ENCODE peak calls at places on chromosomes 5 and 9, in five cellular contexts. One of them, this sample, is unnamed. For H3K9me3, the result is how much of the 10 kb centered on the place peaks cover.

GRCh38 chr9:15873573-15874177 is 320.8 kb downstream of the CCDC171 start:
- DNase-seq in uterus: no peak
- DNase-seq in BE2C: no peak
- DNase-seq in heart left ventricle: no peak
- DNase-seq in ovary: no peak
- DNase-seq in this sample: no peak

GRCh38 chr5:168851902-168852321 is 272.7 kb upstream of the PANK3 start:
- DNase-seq in uterus: no peak
- DNase-seq in BE2C: peak
- DNase-seq in heart left ventricle: no peak
- DNase-seq in ovary: no peak
- DNase-seq in this sample: peak

GRCh38 chr9:128257086-128257825 is 18.6 kb downstream of the GOLGA2 start:
- DNase-seq in uterus: no peak
- DNase-seq in BE2C: no peak
- DNase-seq in heart left ventricle: no peak
- DNase-seq in ovary: no peak
- DNase-seq in this sample: no peak

GRCh38 chr5:4079881-4080280 is 484.2 kb downstream of the IRX1 start:
- DNase-seq in uterus: no peak
- DNase-seq in BE2C: no peak
- DNase-seq in heart left ventricle: no peak
- DNase-seq in ovary: no peak
- DNase-seq in this sample: no peak

GRCh38 chr5:148792649-148793048 is 33.8 kb upstream of the ADRB2 start:
- DNase-seq in uterus: no peak
- DNase-seq in BE2C: no peak
- DNase-seq in heart left ventricle: no peak
- DNase-seq in ovary: no peak
- DNase-seq in this sample: no peak

GRCh38 chr5:79924936-79925893 is 65.8 kb downstream of the MTX3 start:
- DNase-seq in uterus: no peak
- DNase-seq in BE2C: no peak
- DNase-seq in heart left ventricle: no peak
- DNase-seq in ovary: no peak
- DNase-seq in this sample: no peak

GRCh38 chr9:80074439-80074838 is 502.7 kb downstream of the TLE4 start:
- DNase-seq in uterus: peak
- DNase-seq in BE2C: peak
- DNase-seq in heart left ventricle: no peak
- DNase-seq in ovary: peak
- DNase-seq in this sample: peak

GRCh38 chr9:108956627-108957026 is 22.4 kb downstream of the ABITRAM start:
- DNase-seq in uterus: no peak
- DNase-seq in BE2C: no peak
- DNase-seq in heart left ventricle: no peak
- DNase-seq in ovary: no peak
- DNase-seq in this sample: no peak

GRCh38 chr5:180315762-180316212 is 23.9 kb upstream of the MAPK9 start:
- DNase-seq in uterus: peak
- DNase-seq in BE2C: peak
- DNase-seq in heart left ventricle: peak
- DNase-seq in ovary: peak
- DNase-seq in this sample: peak

GRCh38 chr9:85142461-85143401 is 473.2 kb downstream of the NTRK2 start:
- DNase-seq in uterus: no peak
- DNase-seq in BE2C: no peak
- DNase-seq in heart left ventricle: no peak
- DNase-seq in ovary: no peak
- DNase-seq in this sample: peak

GRCh38 chr5:1337490-1338195 is 7.3 kb downstream of the CLPTM1L start:
- DNase-seq in uterus: no peak
- DNase-seq in BE2C: no peak
- DNase-seq in heart left ventricle: peak
- DNase-seq in ovary: no peak
- DNase-seq in this sample: no peak

GRCh38 chr9:98216391-98216790 is 24.0 kb upstream of the CORO2A start:
- DNase-seq in uterus: no peak
- DNase-seq in BE2C: no peak
- DNase-seq in heart left ventricle: no peak
- DNase-seq in ovary: no peak
- DNase-seq in this sample: no peak

GRCh38 chr5:158152151-158152550 is 293.2 kb upstream of the CLINT1 start:
- DNase-seq in uterus: no peak
- DNase-seq in BE2C: no peak
- DNase-seq in heart left ventricle: no peak
- DNase-seq in ovary: no peak
- DNase-seq in this sample: no peak

GRCh38 chr5:113179156-113179555 is 202.6 kb downstream of the DCP2 start:
- DNase-seq in uterus: no peak
- DNase-seq in BE2C: peak
- DNase-seq in heart left ventricle: no peak
- DNase-seq in ovary: no peak
- DNase-seq in this sample: no peak

GRCh38 chr5:120960510-120960909 is 496.4 kb downstream of the PRR16 start:
- DNase-seq in uterus: no peak
- DNase-seq in BE2C: no peak
- DNase-seq in heart left ventricle: no peak
- DNase-seq in ovary: no peak
- DNase-seq in this sample: no peak

GRCh38 chr5:128271859-128272446 is 188.4 kb downstream of the SLC12A2 start:
- DNase-seq in uterus: no peak
- DNase-seq in BE2C: no peak
- DNase-seq in heart left ventricle: no peak
- DNase-seq in ovary: no peak
- DNase-seq in this sample: peak

GRCh38 chr9:137531099-137531765 is 19.0 kb downstream of the PNPLA7 start:
- DNase-seq in uterus: no peak
- DNase-seq in BE2C: no peak
- DNase-seq in heart left ventricle: no peak
- DNase-seq in ovary: peak
- DNase-seq in this sample: no peak

GRCh38 chr9:8019636-8020035 is 220.1 kb upstream of the DMAC1 start:
- DNase-seq in uterus: no peak
- DNase-seq in BE2C: no peak
- DNase-seq in heart left ventricle: no peak
- DNase-seq in ovary: no peak
- DNase-seq in this sample: no peak
- H3K9me3 ChIP-seq in uterus: under half
- H3K9me3 ChIP-seq in BE2C: under half
- H3K9me3 ChIP-seq in heart left ventricle: under half
- H3K9me3 ChIP-seq in ovary: under half
- H3K9me3 ChIP-seq in this sample: under half

GRCh38 chr5:176980818-176981217 is 25.8 kb downstream of the UIMC1 start:
- DNase-seq in uterus: no peak
- DNase-seq in BE2C: no peak
- DNase-seq in heart left ventricle: no peak
- DNase-seq in ovary: no peak
- DNase-seq in this sample: no peak
- H3K9me3 ChIP-seq in uterus: under half
- H3K9me3 ChIP-seq in BE2C: under half
- H3K9me3 ChIP-seq in heart left ventricle: under half
- H3K9me3 ChIP-seq in ovary: under half
- H3K9me3 ChIP-seq in this sample: under half

GRCh38 chr9:135916998-135917397 is 9.7 kb upstream of the CAMSAP1 start:
- DNase-seq in uterus: no peak
- DNase-seq in BE2C: no peak
- DNase-seq in heart left ventricle: no peak
- DNase-seq in ovary: no peak
- DNase-seq in this sample: no peak
- H3K9me3 ChIP-seq in uterus: half or more
- H3K9me3 ChIP-seq in BE2C: under half
- H3K9me3 ChIP-seq in heart left ventricle: under half
- H3K9me3 ChIP-seq in ovary: under half
- H3K9me3 ChIP-seq in this sample: half or more

GRCh38 chr5:34895641-34896419 is 19.5 kb downstream of the RAD1 start:
- DNase-seq in uterus: no peak
- DNase-seq in BE2C: no peak
- DNase-seq in heart left ventricle: no peak
- DNase-seq in ovary: no peak
- DNase-seq in this sample: no peak

GRCh38 chr5:34900660-34901059 is 14.6 kb downstream of the RAD1 start:
- DNase-seq in uterus: no peak
- DNase-seq in BE2C: no peak
- DNase-seq in heart left ventricle: no peak
- DNase-seq in ovary: no peak
- DNase-seq in this sample: no peak

GRCh38 chr5:34898258-34898895 is 16.9 kb downstream of the RAD1 start:
- DNase-seq in uterus: peak
- DNase-seq in BE2C: peak
- DNase-seq in heart left ventricle: no peak
- DNase-seq in ovary: peak
- DNase-seq in this sample: peak

GRCh38 chr5:34897646-34898045 is 17.7 kb downstream of the RAD1 start:
- DNase-seq in uterus: no peak
- DNase-seq in BE2C: no peak
- DNase-seq in heart left ventricle: no peak
- DNase-seq in ovary: no peak
- DNase-seq in this sample: no peak

DNA sequence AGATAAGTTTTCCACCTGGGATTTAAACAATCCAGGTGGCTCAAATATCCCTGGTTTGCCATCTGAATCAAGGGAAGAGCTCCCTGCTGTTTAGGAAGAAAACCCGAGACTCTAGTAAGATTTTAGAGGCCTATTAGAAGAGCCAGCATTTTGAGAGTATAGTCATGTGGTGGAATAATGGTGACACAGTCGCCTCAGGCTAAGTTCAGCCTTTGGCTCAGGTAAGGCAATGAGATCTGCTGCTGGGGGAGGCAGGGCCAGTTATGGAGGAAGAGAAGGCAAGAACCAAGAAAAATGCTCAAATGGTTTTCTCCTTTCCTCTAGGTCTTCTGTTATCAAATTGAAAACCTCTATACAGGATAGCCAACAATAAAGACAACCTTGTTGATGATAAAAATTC is 16.2 kb downstream of the RAD1 start:
- DNase-seq in uterus: no peak
- DNase-seq in BE2C: no peak
- DNase-seq in heart left ventricle: no peak
- DNase-seq in ovary: no peak
- DNase-seq in this sample: no peak
- H3K9me3 ChIP-seq in uterus: under half
- H3K9me3 ChIP-seq in BE2C: under half
- H3K9me3 ChIP-seq in heart left ventricle: under half
- H3K9me3 ChIP-seq in ovary: under half
- H3K9me3 ChIP-seq in this sample: under half

DNA sequence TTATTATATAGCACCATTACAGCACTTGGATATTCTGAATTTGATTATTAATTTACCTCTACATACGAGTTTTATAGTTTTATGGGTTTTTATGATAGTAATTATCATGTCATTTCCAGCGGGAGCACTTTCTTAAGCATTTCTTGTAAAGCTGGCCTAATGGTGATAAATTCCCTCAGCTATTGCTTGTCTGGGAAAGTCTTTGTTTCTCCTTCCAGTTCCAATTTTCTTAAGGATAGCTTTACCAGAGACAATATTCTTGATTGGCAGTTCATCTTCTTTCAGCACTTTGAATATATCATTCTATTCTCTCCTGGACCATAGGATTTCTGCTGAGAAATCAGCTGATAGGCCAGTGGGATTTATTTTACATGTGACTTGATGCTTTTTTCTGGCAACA is 505.4 kb downstream of the TMEM232 start:
- DNase-seq in uterus: no peak
- DNase-seq in BE2C: no peak
- DNase-seq in heart left ventricle: no peak
- DNase-seq in ovary: no peak
- DNase-seq in this sample: no peak
- H3K9me3 ChIP-seq in uterus: under half
- H3K9me3 ChIP-seq in BE2C: under half
- H3K9me3 ChIP-seq in heart left ventricle: under half
- H3K9me3 ChIP-seq in ovary: under half
- H3K9me3 ChIP-seq in this sample: half or more

GRCh38 chr5:103962023-103962422 is 399.4 kb upstream of the NUDT12 start:
- DNase-seq in uterus: no peak
- DNase-seq in BE2C: no peak
- DNase-seq in heart left ventricle: no peak
- DNase-seq in ovary: no peak
- DNase-seq in this sample: no peak
- H3K9me3 ChIP-seq in uterus: under half
- H3K9me3 ChIP-seq in BE2C: under half
- H3K9me3 ChIP-seq in heart left ventricle: under half
- H3K9me3 ChIP-seq in ovary: under half
- H3K9me3 ChIP-seq in this sample: under half

GRCh38 chr5:140791111-140791510 is 3.5 kb upstream of the PCDHA2 start:
- DNase-seq in uterus: no peak
- DNase-seq in BE2C: no peak
- DNase-seq in heart left ventricle: no peak
- DNase-seq in ovary: no peak
- DNase-seq in this sample: no peak
- H3K9me3 ChIP-seq in uterus: under half
- H3K9me3 ChIP-seq in BE2C: under half
- H3K9me3 ChIP-seq in heart left ventricle: under half
- H3K9me3 ChIP-seq in ovary: under half
- H3K9me3 ChIP-seq in this sample: under half